ENCODE peak calls at places on chromosomes 11 and 22, in seven cellular contexts. W is Caki2; S is T-cell; B is CD4-positive, CD25-positive, alpha-beta regulatory T cell; M is HuH-7; Q is stimulated activated CD8-positive, alpha-beta memory T cell treated with anti-CD3 and anti-CD28 coated beads, Interleukin-12 subunit alpha, Interleukin-12 subunit beta, amount 100 ng/mL, for 4 hours; A is SW480. Y is an unnamed sample.

GRCh38 chr11:109885006-109885405 is 208.2 kb upstream of the ZC3H12C start:
- DNase-seq in Q (no peak), W (no peak), B (no peak), S (no peak), M (no peak), A (no peak), Y (no peak)

GRCh38 chr22:33726294-33726711 is 194.0 kb downstream of the LARGE1 start:
- DNase-seq in A (no peak), S (no peak), B (no peak), W (peak), Q (no peak), M (no peak), Y (peak)

GRCh38 chr22:50119768-50120251 is 30.0 kb downstream of the MOV10L1 start:
- DNase-seq in S (no peak), B (no peak), W (no peak), A (no peak), M (no peak), Q (no peak), Y (no peak)

GRCh38 chr11:19935507-19935906 is 222.9 kb downstream of the NAV2 start:
- DNase-seq in S (no peak), Q (no peak), A (no peak), M (no peak), W (peak), B (no peak), Y (peak)

GRCh38 chr22:47121791-47122190 is 359.3 kb downstream of the TBC1D22A start:
- DNase-seq in Q (no peak), A (no peak), W (no peak), B (no peak), S (no peak), M (no peak), Y (no peak)

GRCh38 chr11:88534185-88534584 is 196.6 kb upstream of the CTSC start:
- DNase-seq in M (no peak), Q (no peak), W (no peak), B (no peak), S (no peak), A (no peak), Y (no peak)

GRCh38 chr11:129374081-129374992 is 1.3 kb upstream of the BARX2 start:
- DNase-seq in M (no peak), S (no peak), W (no peak), A (peak), Q (no peak), B (no peak), Y (no peak)

GRCh38 chr22:43407591-43407990 is 4.2 kb upstream of the MPPED1 start:
- DNase-seq in B (no peak), Q (no peak), W (no peak), S (no peak), M (no peak), A (no peak), Y (no peak)

GRCh38 chr22:44723801-44724200 is 21.8 kb downstream of the PRR5 start:
- DNase-seq in S (no peak), Q (no peak), A (peak), W (peak), M (peak), B (peak), Y (peak)

GRCh38 chr22:19238900-19239299 is 52.6 kb downstream of the CLTCL1 start:
- DNase-seq in Q (no peak), S (no peak), W (no peak), A (no peak), B (no peak), M (no peak), Y (no peak)

GRCh38 chr11:80443177-80443576 is 1002.3 kb upstream of the TENM4 start:
- DNase-seq in Q (no peak), W (no peak), S (no peak), A (peak), B (no peak), M (no peak), Y (no peak)

GRCh38 chr22:43148581-43148980 is 2.8 kb upstream of the TSPO start:
- DNase-seq in M (no peak), W (no peak), Q (no peak), S (no peak), A (no peak), B (no peak), Y (no peak)

GRCh38 chr11:45560153-45560934 is 105.1 kb downstream of the CHST1 start:
- DNase-seq in M (no peak), S (no peak), W (no peak), Q (no peak), B (no peak), A (no peak), Y (no peak)

GRCh38 chr22:36368359-36368983 is 19.3 kb downstream of the MYH9 start:
- DNase-seq in Q (no peak), M (no peak), S (no peak), B (no peak), W (peak), A (peak), Y (peak)

GRCh38 chr11:12361650-12362049 is 15.7 kb upstream of the PARVA start:
- DNase-seq in A (no peak), M (no peak), W (peak), Q (no peak), B (no peak), S (no peak), Y (no peak)

GRCh38 chr11:82239498-82239897 is 494.2 kb downstream of the FAM181B start:
- DNase-seq in B (no peak), S (no peak), A (no peak), W (no peak), Q (no peak), M (no peak), Y (no peak)

GRCh38 chr22:38718414-38718813 is 12.7 kb downstream of the GTPBP1 start:
- DNase-seq in W (peak), A (peak), M (no peak), S (no peak), B (no peak), Q (no peak), Y (peak)

GRCh38 chr11:84795698-84796097 is 831.4 kb downstream of the DLG2 start:
- DNase-seq in W (no peak), B (no peak), M (no peak), S (no peak), A (no peak), Q (no peak), Y (no peak)

GRCh38 chr11:112277937-112278336 is 17.3 kb upstream of the PLET1 start:
- DNase-seq in W (peak), S (no peak), M (no peak), B (no peak), A (no peak), Q (no peak), Y (no peak)

GRCh38 chr11:47595029-47595428 is 818 bp upstream of the C1QTNF4 start:
- DNase-seq in A (no peak), W (no peak), Q (no peak), S (no peak), M (no peak), B (no peak), Y (no peak)

GRCh38 chr11:72856065-72856464 is 41.9 kb downstream of the ATG16L2 start:
- DNase-seq in A (no peak), S (no peak), Q (no peak), M (no peak), W (no peak), B (no peak), Y (no peak)

GRCh38 chr11:62127941-62128770 is 4.3 kb downstream of the INCENP start:
- DNase-seq in Q (no peak), M (no peak), S (no peak), B (no peak), W (no peak), A (no peak), Y (no peak)

GRCh38 chr22:31637938-31638618 is 23.9 kb downstream of the PISD start:
- DNase-seq in M (no peak), Q (no peak), A (no peak), S (no peak), B (no peak), W (no peak), Y (no peak)

GRCh38 chr11:119537641-119538253 is 114.8 kb upstream of the THY1 start:
- DNase-seq in Q (no peak), W (no peak), M (no peak), S (no peak), B (no peak), A (no peak), Y (no peak)

GRCh38 chr11:85619497-85619896 is 7.6 kb downstream of the DLG2 start:
- DNase-seq in A (no peak), B (no peak), Q (no peak), W (no peak), M (no peak), S (no peak), Y (no peak)

GRCh38 chr11:15965562-15966250 is 390.6 kb downstream of the SOX6 start:
- DNase-seq in M (no peak), A (no peak), S (no peak), B (no peak), W (no peak), Q (no peak), Y (no peak)

GRCh38 chr11:104694259-104695070 is 203.8 kb downstream of the CASP12 start:
- DNase-seq in Q (no peak), B (no peak), W (peak), M (no peak), S (no peak), A (no peak), Y (no peak)

GRCh38 chr11:10844816-10845215 is 13.0 kb downstream of the ZBED5 start:
- DNase-seq in M (no peak), S (no peak), Q (no peak), A (no peak), B (no peak), W (no peak), Y (no peak)

GRCh38 chr11:110373061-110373702 is 56.6 kb upstream of the FDX1 start:
- DNase-seq in M (no peak), A (no peak), W (no peak), Q (no peak), S (no peak), B (peak), Y (no peak)